ENCODE peak calls at places on chromosomes 7 and 10, in nine cellular contexts. K is astrocyte of the hippocampus, L is GM04504, Y is IMR-90, J is GM04503, M is heart right ventricle, W is HL-60, F is fibroblast of mammary gland, B is upper lobe of right lung. P is an unnamed sample.

GRCh38 chr10:100687143-100687953 is 58.0 kb upstream of the PAX2 start:
- DNase-seq in K (no peak), L (no peak), Y (no peak), J (no peak), M (no peak), W (no peak), F (no peak), B (no peak), P (no peak)

GRCh38 chr7:128008744-128009143 is 22.5 kb downstream of the LRRC4 start:
- DNase-seq in K (no peak), L (no peak), Y (no peak), J (no peak), M (no peak), W (no peak), F (no peak), B (no peak), P (no peak)

GRCh38 chr7:106952658-106953231 is 87.7 kb downstream of the PIK3CG start:
- DNase-seq in K (no peak), L (no peak), Y (no peak), J (no peak), M (peak; percentile 23), W (peak; percentile 1), F (no peak), B (no peak), P (no peak)

GRCh38 chr10:7410800-7411670 is at the start of gene SFMBT2:
- DNase-seq in K (peak; percentile 85), L (peak; percentile 35), Y (peak; percentile 49), J (peak; percentile 9), M (peak; percentile 73), W (peak; percentile 37), F (peak; percentile 64), B (peak; percentile 83), P (peak; percentile 7)

GRCh38 chr10:124739996-124740373 is 4.2 kb downstream of the FAM53B start:
- DNase-seq in K (peak; percentile 40), L (no peak), Y (no peak), J (no peak), M (no peak), W (no peak), F (no peak), B (no peak), P (no peak)

GRCh38 chr7:100048680-100049079 is 894 bp upstream of the ZSCAN21 start:
- DNase-seq in K (no peak), L (no peak), Y (no peak), J (no peak), M (no peak), W (no peak), F (no peak), B (no peak), P (no peak)

GRCh38 chr10:12934777-12935176 is 66.7 kb downstream of the CCDC3 start:
- DNase-seq in K (no peak), L (no peak), Y (peak; percentile 46), J (no peak), M (no peak), W (no peak), F (peak; percentile 66), B (no peak), P (no peak)

GRCh38 chr7:100567751-100568175 is 5.9 kb downstream of the SAP25 start:
- DNase-seq in K (no peak), L (no peak), Y (no peak), J (no peak), M (no peak), W (no peak), F (no peak), B (peak; percentile 66), P (no peak)

GRCh38 chr10:44437837-44438752 is 53.2 kb upstream of the CXCL12 start:
- DNase-seq in K (no peak), L (no peak), Y (no peak), J (no peak), M (peak; percentile 26), W (no peak), F (no peak), B (no peak), P (no peak)

GRCh38 chr7:135670179-135670578 is 7.9 kb downstream of the STMP1 start:
- DNase-seq in K (peak; percentile 56), L (peak; percentile 51), Y (peak; percentile 86), J (peak; percentile 75), M (no peak), W (no peak), F (peak; percentile 89), B (no peak), P (no peak)

GRCh38 chr10:61757525-61758397 is 95.0 kb downstream of the CABCOCO1 start:
- DNase-seq in K (peak; percentile 70), L (no peak), Y (peak; percentile 73), J (peak; percentile 40), M (no peak), W (no peak), F (peak; percentile 82), B (no peak), P (no peak)

GRCh38 chr7:99255463-99255862 is 17.2 kb upstream of the MYH16 start:
- DNase-seq in K (no peak), L (no peak), Y (no peak), J (no peak), M (no peak), W (no peak), F (no peak), B (no peak), P (no peak)

GRCh38 chr7:130180571-130180971 is 24.6 kb downstream of the TMEM209 start:
- DNase-seq in K (peak; percentile 59), L (no peak), Y (peak; percentile 85), J (no peak), M (no peak), W (no peak), F (peak; percentile 74), B (no peak), P (no peak)

GRCh38 chr10:70508912-70509366 is 30.4 kb downstream of the PALD1 start:
- DNase-seq in K (no peak), L (no peak), Y (peak; percentile 28), J (no peak), M (peak; percentile 64), W (peak; percentile 50), F (no peak), B (no peak), P (no peak)

GRCh38 chr7:122442929-122443328 is 138.4 kb upstream of the FEZF1 start:
- DNase-seq in K (no peak), L (no peak), Y (no peak), J (no peak), M (no peak), W (no peak), F (no peak), B (no peak), P (no peak)

GRCh38 chr10:8296090-8296741 is 241.7 kb downstream of the GATA3 start:
- DNase-seq in K (no peak), L (no peak), Y (no peak), J (no peak), M (no peak), W (no peak), F (no peak), B (no peak), P (no peak)

GRCh38 chr10:99709480-99710229 is 22.3 kb downstream of the COX15 start:
- DNase-seq in K (peak; percentile 11), L (no peak), Y (peak; percentile 73), J (peak; percentile 26), M (no peak), W (no peak), F (peak; percentile 67), B (no peak), P (peak; percentile 45)

GRCh38 chr7:41536116-41536515 is 166.8 kb downstream of the INHBA start:
- DNase-seq in K (peak; percentile 23), L (no peak), Y (no peak), J (no peak), M (no peak), W (no peak), F (no peak), B (no peak), P (no peak)

GRCh38 chr7:117995850-117996650 is 122.8 kb upstream of the CTTNBP2 start:
- DNase-seq in K (no peak), L (no peak), Y (peak; percentile 5), J (no peak), M (no peak), W (peak; percentile 18), F (no peak), B (no peak), P (no peak)

GRCh38 chr7:41886257-41886905 is 183.5 kb upstream of the INHBA start:
- DNase-seq in K (peak; percentile 83), L (peak; percentile 93), Y (peak; percentile 95), J (peak; percentile 92), M (no peak), W (no peak), F (peak; percentile 98), B (no peak), P (no peak)

GRCh38 chr10:127157506-127158205 is 38.7 kb downstream of the INSYN2A start:
- DNase-seq in K (peak; percentile 63), L (no peak), Y (peak; percentile 23), J (no peak), M (no peak), W (no peak), F (peak; percentile 39), B (no peak), P (no peak)

GRCh38 chr7:12360948-12361347 is 42.7 kb downstream of the VWDE start:
- DNase-seq in K (no peak), L (no peak), Y (no peak), J (no peak), M (no peak), W (no peak), F (peak; percentile 1), B (no peak), P (no peak)

GRCh38 chr7:75854233-75854632 is 24.6 kb upstream of the RHBDD2 start:
- DNase-seq in K (peak; percentile 42), L (peak; percentile 54), Y (peak; percentile 49), J (peak; percentile 77), M (no peak), W (peak; percentile 48), F (peak; percentile 86), B (no peak), P (no peak)

GRCh38 chr10:110169586-110169985 is 37.8 kb upstream of the MXI1 start:
- DNase-seq in K (no peak), L (no peak), Y (no peak), J (no peak), M (no peak), W (no peak), F (no peak), B (no peak), P (no peak)

GRCh38 chr7:50728184-50728583 is 54.5 kb downstream of the GRB10 start:
- DNase-seq in K (peak; percentile 66), L (peak; percentile 17), Y (peak; percentile 63), J (peak; percentile 39), M (no peak), W (no peak), F (peak; percentile 59), B (no peak), P (no peak)

GRCh38 chr7:150838965-150839650 is 13.2 kb upstream of the AOC1 start:
- DNase-seq in K (no peak), L (no peak), Y (no peak), J (no peak), M (no peak), W (no peak), F (peak; percentile 42), B (no peak), P (no peak)

GRCh38 chr10:103564799-103565365 is 71.4 kb downstream of the NEURL1 start:
- DNase-seq in K (no peak), L (no peak), Y (no peak), J (no peak), M (no peak), W (no peak), F (peak; percentile 17), B (no peak), P (no peak)

GRCh38 chr10:21424511-21424910 is 101.0 kb downstream of the SKIDA1 start:
- DNase-seq in K (no peak), L (peak; percentile 41), Y (peak; percentile 61), J (peak; percentile 23), M (no peak), W (no peak), F (peak; percentile 88), B (no peak), P (no peak)

GRCh38 chr10:58280982-58281752 is 12.2 kb downstream of the CISD1 start:
- DNase-seq in K (peak; percentile 37), L (no peak), Y (peak; percentile 54), J (no peak), M (no peak), W (no peak), F (no peak), B (no peak), P (no peak)

P was measured in keratinocyte.